ENCODE peak calls at places on chromosomes 1 and 21, in four cellular contexts. E is neuronal stem cell, Z is GM23248, T is astrocyte. I is an unnamed sample.

GRCh38 chr1:26959722-26960624 is at the start of gene KDF1:
- DNase-seq in E (no peak), Z (peak; percentile 9), T (no peak), I (no peak)

GRCh38 chr1:165481820-165482532 is 37.0 kb upstream of the RXRG start:
- DNase-seq in E (peak; percentile 11), Z (peak; percentile 94), T (peak; percentile 75), I (peak; percentile 77)

GRCh38 chr1:189992856-189993255 is 484.8 kb downstream of the BRINP3 start:
- DNase-seq in E (no peak), Z (no peak), T (no peak), I (no peak)

GRCh38 chr1:234731371-234732085 is 121.5 kb upstream of the IRF2BP2 start:
- DNase-seq in E (no peak), Z (peak; percentile 94), T (peak; percentile 92), I (peak; percentile 64)

GRCh38 chr1:202005958-202006357 is 4.4 kb upstream of the ELF3 start:
- DNase-seq in E (no peak), Z (peak; percentile 50), T (no peak), I (peak; percentile 55)

GRCh38 chr21:45819478-45820170 is 161.9 kb upstream of the COL6A1 start:
- DNase-seq in E (no peak), Z (no peak), T (no peak), I (no peak)

GRCh38 chr1:226920446-226920894 is 19.6 kb upstream of the COQ8A start:
- DNase-seq in E (no peak), Z (no peak), T (no peak), I (no peak)

GRCh38 chr1:2132222-2133038 is 62.1 kb downstream of the FAAP20 start:
- DNase-seq in E (peak; percentile 35), Z (peak; percentile 96), T (peak; percentile 67), I (peak; percentile 89)

GRCh38 chr1:7032992-7033391 is 247.7 kb downstream of the CAMTA1 start:
- DNase-seq in E (no peak), Z (no peak), T (no peak), I (no peak)

GRCh38 chr1:223137402-223138100 is 5.5 kb downstream of the TLR5 start:
- DNase-seq in E (no peak), Z (peak; percentile 79), T (peak; percentile 35), I (peak; percentile 92)

GRCh38 chr1:156444407-156445001 is 56.1 kb downstream of the MEF2D start:
- DNase-seq in E (no peak), Z (peak; percentile 47), T (no peak), I (peak; percentile 61)

GRCh38 chr1:233443040-233443439 is 115.5 kb downstream of the MAP3K21 start:
- DNase-seq in E (no peak), Z (peak; percentile 42), T (peak; percentile 61), I (peak; percentile 5)

GRCh38 chr1:155473422-155473821 is 89.2 kb downstream of the ASH1L start:
- DNase-seq in E (no peak), Z (no peak), T (no peak), I (no peak)

GRCh38 chr1:206521694-206522402 is 14.5 kb downstream of the RASSF5 start:
- DNase-seq in E (no peak), Z (no peak), T (no peak), I (no peak)

GRCh38 chr1:13516606-13517005 is 2.8 kb upstream of the LRRC38 start:
- DNase-seq in E (no peak), Z (no peak), T (no peak), I (no peak)

GRCh38 chr1:53682369-53682685 is 56.6 kb downstream of the GLIS1 start:
- DNase-seq in E (no peak), Z (no peak), T (no peak), I (no peak)

GRCh38 chr1:230744382-230744781 is 2.8 kb upstream of the CAPN9 start:
- DNase-seq in E (no peak), Z (peak; percentile 36), T (peak; percentile 73), I (peak; percentile 55)

GRCh38 chr1:150528196-150528595 is 12.6 kb downstream of the FALEC start:
- DNase-seq in E (no peak), Z (peak; percentile 92), T (peak; percentile 89), I (peak; percentile 57)

GRCh38 chr21:34080693-34081092 is 7.3 kb downstream of the MRPS6 start:
- DNase-seq in E (no peak), Z (no peak), T (no peak), I (no peak)

GRCh38 chr21:33643658-33644311 is 1.5 kb downstream of the ITSN1 start:
- DNase-seq in E (no peak), Z (peak; percentile 44), T (peak; percentile 22), I (peak; percentile 52)

GRCh38 chr1:112297536-112297935 is 98.5 kb upstream of the CTTNBP2NL start:
- DNase-seq in E (no peak), Z (peak; percentile 8), T (no peak), I (peak; percentile 1)

GRCh38 chr21:30206551-30207251 is 9.2 kb downstream of the CLDN8 start:
- DNase-seq in E (no peak), Z (peak; percentile 63), T (peak; percentile 3), I (no peak)

GRCh38 chr1:3469849-3470649 is 15.6 kb downstream of the ARHGEF16 start:
- DNase-seq in E (no peak), Z (no peak), T (no peak), I (no peak)

GRCh38 chr1:115300087-115300856 is 37.8 kb downstream of the NGF start:
- DNase-seq in E (peak; percentile 9), Z (peak; percentile 71), T (no peak), I (peak; percentile 76)

GRCh38 chr1:200364831-200365230 is 45.0 kb downstream of the ZNF281 start:
- DNase-seq in E (no peak), Z (peak; percentile 81), T (peak; percentile 68), I (no peak)

GRCh38 chr1:242427519-242427918 is 97.0 kb downstream of the PLD5 start:
- DNase-seq in E (no peak), Z (no peak), T (no peak), I (no peak)

GRCh38 chr1:110355321-110355720 is 16.1 kb downstream of the RBM15 start:
- DNase-seq in E (no peak), Z (no peak), T (no peak), I (no peak)

GRCh38 chr1:89826594-89826993 is 5.8 kb downstream of the LRRC8D start:
- DNase-seq in E (no peak), Z (no peak), T (no peak), I (no peak)

GRCh38 chr1:115706774-115707425 is 61.6 kb downstream of the CASQ2 start:
- DNase-seq in E (peak; percentile 64), Z (peak; percentile 61), T (peak; percentile 62), I (peak; percentile 70)

GRCh38 chr1:7679873-7680790 is 91.0 kb upstream of the VAMP3 start:
- DNase-seq in E (peak; percentile 38), Z (peak; percentile 53), T (peak; percentile 12), I (peak; percentile 80)

GRCh38 chr1:199422206-199422605 is 605.3 kb upstream of the NR5A2 start:
- DNase-seq in E (no peak), Z (peak; percentile 51), T (peak; percentile 56), I (peak; percentile 63)

GRCh38 chr1:77412794-77413530 is 131.1 kb downstream of the AK5 start:
- DNase-seq in E (peak; percentile 24), Z (no peak), T (no peak), I (no peak)

GRCh38 chr1:1892079-1892762 is 1.3 kb upstream of the GNB1 start:
- DNase-seq in E (no peak), Z (peak; percentile 59), T (no peak), I (no peak)

GRCh38 chr21:36730291-36731281 is 31.7 kb downstream of the SIM2 start:
- DNase-seq in E (no peak), Z (no peak), T (peak; percentile 35), I (no peak)

GRCh38 chr1:109570414-109570813 is 22.0 kb downstream of the GNAI3 start:
- DNase-seq in E (no peak), Z (peak; percentile 37), T (peak; percentile 59), I (peak; percentile 43)

GRCh38 chr1:223723351-223723904 is 11.1 kb downstream of the CAPN2 start:
- DNase-seq in E (no peak), Z (no peak), T (no peak), I (no peak)

GRCh38 chr1:45923343-45923742 is 119.9 kb downstream of the MAST2 start:
- DNase-seq in E (no peak), Z (no peak), T (no peak), I (no peak)

GRCh38 chr1:225361176-225361575 is 66.7 kb downstream of the LBR start:
- DNase-seq in E (no peak), Z (peak; percentile 32), T (no peak), I (peak; percentile 7)

GRCh38 chr1:47437518-47438320 is at the start of gene FOXD2:
- DNase-seq in E (peak; percentile 88), Z (peak; percentile 92), T (peak; percentile 14), I (peak; percentile 91)
- H3K9ac ChIP-seq in E (peak within 1 kb of the TSS; percentile 79), Z (peak within 1 kb of the TSS; percentile 68), T (peak within 1 kb of the TSS; percentile 62), I (peak within 1 kb of the TSS; percentile 75)

DNA sequence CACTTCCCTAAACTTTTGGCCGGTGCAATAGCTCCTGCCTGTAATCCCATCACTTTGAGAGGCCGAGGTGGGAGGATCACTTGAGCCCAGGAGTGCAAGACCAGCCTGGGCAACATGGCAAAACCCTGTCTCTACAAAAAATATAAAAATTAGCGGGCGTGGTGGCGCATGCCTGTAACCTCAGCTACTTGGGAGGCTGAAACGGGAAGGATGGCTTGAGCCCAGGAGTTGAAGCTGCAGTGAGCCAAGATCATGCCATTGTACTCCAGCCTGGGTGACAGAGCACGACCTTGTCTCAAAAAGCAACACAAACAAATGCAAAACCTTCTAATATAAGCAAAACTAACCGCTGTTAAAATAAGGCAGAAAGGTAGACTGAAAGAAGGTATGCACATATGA is 25.9 kb downstream of the TMEM51 start:
- DNase-seq in E (no peak), Z (no peak), T (no peak), I (no peak)
- H3K4me1 ChIP-seq in E (peaks cover 9% of the 10 kb centered on the region), Z (peaks cover 19% of the 10 kb centered on the region), T (peaks cover 27% of the 10 kb centered on the region), I (peaks cover 16% of the 10 kb centered on the region)

GRCh38 chr1:208201241-208201640 is 42.9 kb downstream of the PLXNA2 start:
- DNase-seq in E (no peak), Z (peak; percentile 96), T (peak; percentile 99), I (peak; percentile 96)
- H3K4me3 ChIP-seq in E (no peak overlapping the region), Z (no peak overlapping the region), T (no peak overlapping the region), I (no peak overlapping the region)

GRCh38 chr1:32753532-32754281 is 51.1 kb upstream of the SYNC start:
- DNase-seq in E (peak; percentile 86), Z (peak; percentile 78), T (peak; percentile 26), I (peak; percentile 90)

GRCh38 chr1:32755098-32755809 is 52.7 kb upstream of the SYNC start:
- DNase-seq in E (no peak), Z (no peak), T (peak; percentile 44), I (no peak)

GRCh38 chr1:32755810-32756159 is 53.2 kb upstream of the SYNC start:
- DNase-seq in E (no peak), Z (no peak), T (no peak), I (no peak)

GRCh38 chr1:32757213-32757895 is 54.8 kb upstream of the SYNC start:
- DNase-seq in E (no peak), Z (no peak), T (no peak), I (no peak)

DNA sequence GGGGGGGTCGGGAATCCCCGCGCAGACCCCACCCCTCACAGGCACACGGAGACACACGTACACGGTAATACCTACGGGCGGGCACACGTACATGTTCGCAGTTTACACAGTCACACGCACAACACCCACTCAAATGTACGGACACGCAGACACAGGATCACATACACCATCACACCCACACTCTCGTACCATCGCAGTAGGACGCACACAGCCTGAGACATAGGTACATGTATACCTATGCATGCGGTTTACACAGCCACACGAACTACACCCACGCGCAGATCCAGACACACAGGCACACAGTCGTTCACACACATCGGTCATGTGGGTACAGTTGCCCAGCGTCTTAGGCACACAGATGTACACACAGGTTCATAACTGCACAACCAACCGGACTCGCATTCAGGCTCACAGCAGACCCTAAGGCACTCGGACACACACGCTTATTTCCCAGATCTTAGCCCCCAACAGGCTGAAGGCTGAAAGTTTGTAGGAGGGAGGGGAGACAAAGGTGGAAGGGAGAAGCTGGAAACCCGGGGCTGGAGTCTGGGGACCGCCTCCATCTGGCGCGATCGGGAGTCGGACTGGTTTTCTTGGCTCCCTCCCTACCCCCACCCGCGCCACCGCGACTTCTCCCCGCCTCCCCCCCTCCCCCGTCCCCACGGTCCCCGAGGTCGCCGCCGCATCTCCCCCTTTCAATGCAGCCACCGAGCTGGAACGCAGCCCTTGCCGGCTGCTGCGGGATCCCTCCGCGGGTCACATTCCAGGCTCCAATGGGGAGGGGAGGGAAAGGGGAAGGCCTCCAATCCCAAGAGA is 51.9 kb upstream of the SYNC start:
- DNase-seq in E (peak; percentile 85), Z (peak; percentile 59), T (peak; percentile 51), I (no peak)
- H3K9ac ChIP-seq in E (peak overlapping the region; percentile 93), Z (peak overlapping the region; percentile 64), T (peak overlapping the region; percentile 82), I (no peak overlapping the region)

I was measured in adipocyte.